ENCODE peak calls at places on chromosomes 6 and 20, in six cellular contexts. One of them, this sample, is unnamed.

GRCh38 chr6:115969930-115970273 is 90.8 kb downstream of the FRK start:
- DNase-seq in fibroblast of lung: no peak
- DNase-seq in MCF 10A: no peak
- DNase-seq in IMR-90: peak; percentile 6
- DNase-seq in foreskin fibroblast: peak; percentile 70
- DNase-seq in K562: no peak
- DNase-seq in this sample: no peak

GRCh38 chr6:33719326-33719987 is 8.0 kb upstream of the UQCC2 start:
- DNase-seq in foreskin fibroblast: no peak
- DNase-seq in IMR-90: no peak
- DNase-seq in K562: no peak
- DNase-seq in fibroblast of lung: no peak
- DNase-seq in MCF 10A: no peak
- DNase-seq in this sample: no peak

GRCh38 chr6:148857817-148858390 is 111.1 kb downstream of the UST start:
- DNase-seq in fibroblast of lung: peak; percentile 76
- DNase-seq in MCF 10A: peak; percentile 76
- DNase-seq in K562: no peak
- DNase-seq in foreskin fibroblast: peak; percentile 86
- DNase-seq in IMR-90: peak; percentile 95
- DNase-seq in this sample: no peak

GRCh38 chr6:46410330-46410953 is 80.8 kb downstream of the RCAN2 start:
- DNase-seq in K562: peak; percentile 35
- DNase-seq in MCF 10A: peak; percentile 54
- DNase-seq in foreskin fibroblast: peak; percentile 64
- DNase-seq in fibroblast of lung: peak; percentile 57
- DNase-seq in IMR-90: peak; percentile 42
- DNase-seq in this sample: no peak

GRCh38 chr6:27809939-27810767 is 102.0 kb downstream of the OR2B2 start:
- DNase-seq in fibroblast of lung: peak; percentile 99
- DNase-seq in MCF 10A: peak; percentile 96
- DNase-seq in K562: peak; percentile 70
- DNase-seq in IMR-90: peak; percentile 98
- DNase-seq in foreskin fibroblast: peak; percentile 96
- DNase-seq in this sample: peak; percentile 76

GRCh38 chr6:77433888-77434287 is 29.4 kb downstream of the HTR1B start:
- DNase-seq in K562: no peak
- DNase-seq in MCF 10A: no peak
- DNase-seq in foreskin fibroblast: no peak
- DNase-seq in IMR-90: no peak
- DNase-seq in fibroblast of lung: no peak
- DNase-seq in this sample: no peak

GRCh38 chr6:140320081-140320798 is 945.8 kb upstream of the CITED2 start:
- DNase-seq in foreskin fibroblast: no peak
- DNase-seq in K562: no peak
- DNase-seq in IMR-90: peak; percentile 8
- DNase-seq in MCF 10A: no peak
- DNase-seq in fibroblast of lung: peak; percentile 14
- DNase-seq in this sample: no peak

GRCh38 chr20:7113577-7114466 is 346.3 kb downstream of the BMP2 start:
- DNase-seq in K562: no peak
- DNase-seq in fibroblast of lung: peak; percentile 6
- DNase-seq in foreskin fibroblast: peak; percentile 54
- DNase-seq in MCF 10A: peak; percentile 70
- DNase-seq in IMR-90: peak; percentile 1
- DNase-seq in this sample: no peak

GRCh38 chr20:49915118-49915379 is 280 bp downstream of the SPATA2 start:
- DNase-seq in IMR-90: no peak
- DNase-seq in fibroblast of lung: no peak
- DNase-seq in MCF 10A: no peak
- DNase-seq in K562: no peak
- DNase-seq in foreskin fibroblast: no peak
- DNase-seq in this sample: no peak

GRCh38 chr20:22312744-22313346 is 271.5 kb downstream of the FOXA2 start:
- DNase-seq in fibroblast of lung: peak; percentile 40
- DNase-seq in MCF 10A: peak; percentile 62
- DNase-seq in foreskin fibroblast: peak; percentile 4
- DNase-seq in IMR-90: peak; percentile 25
- DNase-seq in K562: peak; percentile 14
- DNase-seq in this sample: no peak
- TF ChIP-seq CTCF in fibroblast of lung: peak; percentile 66
- TF ChIP-seq CTCF in MCF 10A: peak; percentile 73
- TF ChIP-seq CTCF in foreskin fibroblast: peak; percentile 59
- TF ChIP-seq CTCF in IMR-90: peak; percentile 73
- TF ChIP-seq CTCF in K562: peak; percentile 39
- TF ChIP-seq CTCF in this sample: no peak

GRCh38 chr6:26030716-26031115 is 56.5 kb upstream of the HFE start:
- DNase-seq in MCF 10A: no peak
- DNase-seq in K562: no peak
- DNase-seq in fibroblast of lung: no peak
- DNase-seq in IMR-90: no peak
- DNase-seq in foreskin fibroblast: no peak
- DNase-seq in this sample: no peak
- TF ChIP-seq CTCF in MCF 10A: no peak
- TF ChIP-seq CTCF in K562: no peak
- TF ChIP-seq CTCF in fibroblast of lung: no peak
- TF ChIP-seq CTCF in IMR-90: no peak
- TF ChIP-seq CTCF in foreskin fibroblast: no peak
- TF ChIP-seq CTCF in this sample: no peak

GRCh38 chr6:163712981-163713380 is 298.5 kb downstream of the QKI start:
- DNase-seq in foreskin fibroblast: no peak
- DNase-seq in K562: no peak
- DNase-seq in fibroblast of lung: no peak
- DNase-seq in MCF 10A: no peak
- DNase-seq in IMR-90: no peak
- DNase-seq in this sample: no peak

GRCh38 chr6:163712569-163712966 is 298.1 kb downstream of the QKI start:
- DNase-seq in foreskin fibroblast: no peak
- DNase-seq in K562: no peak
- DNase-seq in IMR-90: no peak
- DNase-seq in fibroblast of lung: no peak
- DNase-seq in MCF 10A: no peak
- DNase-seq in this sample: no peak

GRCh38 chr6:163710552-163710951 is 296.0 kb downstream of the QKI start:
- DNase-seq in fibroblast of lung: no peak
- DNase-seq in K562: no peak
- DNase-seq in foreskin fibroblast: no peak
- DNase-seq in IMR-90: no peak
- DNase-seq in MCF 10A: no peak
- DNase-seq in this sample: no peak

GRCh38 chr6:163711071-163711470 is 296.6 kb downstream of the QKI start:
- DNase-seq in MCF 10A: no peak
- DNase-seq in fibroblast of lung: no peak
- DNase-seq in K562: no peak
- DNase-seq in IMR-90: no peak
- DNase-seq in foreskin fibroblast: no peak
- DNase-seq in this sample: no peak

GRCh38 chr6:163711615-163712568 is 297.4 kb downstream of the QKI start:
- DNase-seq in K562: no peak
- DNase-seq in IMR-90: no peak
- DNase-seq in fibroblast of lung: peak; percentile 41
- DNase-seq in foreskin fibroblast: peak; percentile 27
- DNase-seq in MCF 10A: no peak
- DNase-seq in this sample: no peak
- TF ChIP-seq CTCF in K562: peak; percentile 38
- TF ChIP-seq CTCF in IMR-90: no peak
- TF ChIP-seq CTCF in fibroblast of lung: no peak
- TF ChIP-seq CTCF in foreskin fibroblast: no peak
- TF ChIP-seq CTCF in MCF 10A: no peak
- TF ChIP-seq CTCF in this sample: no peak

DNA sequence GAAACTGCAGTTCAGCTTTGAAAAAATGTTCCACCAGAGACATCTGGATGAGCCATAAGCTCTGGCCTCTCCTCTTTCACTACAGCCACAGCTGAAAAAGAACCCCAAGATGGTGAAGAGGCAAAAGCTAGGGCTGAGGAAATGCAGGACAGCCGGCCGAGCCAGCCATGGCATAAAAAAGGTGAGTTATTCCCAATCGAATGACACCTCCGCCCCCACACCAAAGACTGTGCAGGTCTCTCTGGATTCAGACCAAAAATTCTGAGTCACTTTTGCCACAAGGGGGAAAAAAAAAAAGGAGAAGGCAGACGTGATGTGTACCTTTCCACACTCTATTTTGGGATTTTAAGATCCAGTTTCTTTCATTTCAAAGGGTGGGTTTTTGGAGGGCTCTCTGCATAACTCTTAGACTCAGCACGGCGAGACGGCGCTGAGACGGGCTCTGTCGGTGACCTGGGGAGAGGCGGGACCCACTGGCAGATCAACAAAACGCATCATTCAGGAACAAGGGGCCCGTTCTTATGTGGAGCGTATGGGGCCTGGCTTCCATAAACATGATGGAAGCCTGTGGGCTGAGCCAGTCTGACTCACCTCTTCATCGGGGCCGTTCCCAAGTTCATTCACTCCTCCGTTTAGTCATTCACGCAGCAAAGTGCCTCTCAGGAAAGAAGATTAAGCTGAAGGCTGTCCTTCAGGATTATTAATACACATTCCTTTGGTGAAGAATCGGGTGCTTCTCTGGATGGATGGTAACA is 54.8 kb downstream of the NFATC2 start:
- DNase-seq in fibroblast of lung: peak; percentile 75
- DNase-seq in K562: peak; percentile 18
- DNase-seq in IMR-90: peak; percentile 95
- DNase-seq in MCF 10A: peak; percentile 91
- DNase-seq in foreskin fibroblast: peak; percentile 47
- DNase-seq in this sample: no peak
- TF ChIP-seq CTCF in fibroblast of lung: no peak
- TF ChIP-seq CTCF in K562: no peak
- TF ChIP-seq CTCF in IMR-90: no peak
- TF ChIP-seq CTCF in MCF 10A: no peak
- TF ChIP-seq CTCF in foreskin fibroblast: no peak
- TF ChIP-seq CTCF in this sample: no peak

GRCh38 chr20:60009826-60010616 is 51.8 kb downstream of the CDH26 start:
- DNase-seq in fibroblast of lung: no peak
- DNase-seq in foreskin fibroblast: no peak
- DNase-seq in MCF 10A: peak; percentile 8
- DNase-seq in IMR-90: no peak
- DNase-seq in K562: no peak
- DNase-seq in this sample: no peak
- TF ChIP-seq CTCF in fibroblast of lung: no peak
- TF ChIP-seq CTCF in foreskin fibroblast: peak; percentile 11
- TF ChIP-seq CTCF in MCF 10A: peak; percentile 9
- TF ChIP-seq CTCF in IMR-90: no peak
- TF ChIP-seq CTCF in K562: peak; percentile 34
- TF ChIP-seq CTCF in this sample: no peak

DNA sequence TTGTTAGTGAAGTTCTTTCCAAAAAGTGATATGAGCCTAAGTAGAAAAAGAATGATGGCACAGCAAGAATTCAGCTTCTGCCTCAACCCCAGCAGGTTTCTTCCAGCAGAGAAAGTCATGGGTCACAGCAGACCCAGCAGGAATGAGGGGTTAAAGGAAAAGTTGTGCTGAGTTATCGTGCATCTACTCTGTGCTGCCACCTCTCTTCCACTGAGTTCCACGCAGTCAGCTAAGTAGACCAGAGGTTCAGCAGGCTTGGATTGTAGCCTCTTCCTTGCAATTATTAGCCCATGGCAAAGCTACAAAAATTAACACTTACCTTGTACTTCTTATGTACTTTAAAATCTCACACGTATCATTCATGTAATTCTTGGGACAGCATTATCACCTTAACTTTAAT is 510.8 kb downstream of the PTPRT start:
- DNase-seq in foreskin fibroblast: no peak
- DNase-seq in fibroblast of lung: no peak
- DNase-seq in IMR-90: no peak
- DNase-seq in MCF 10A: no peak
- DNase-seq in K562: no peak
- DNase-seq in this sample: no peak
- TF ChIP-seq CTCF in foreskin fibroblast: no peak
- TF ChIP-seq CTCF in fibroblast of lung: no peak
- TF ChIP-seq CTCF in IMR-90: no peak
- TF ChIP-seq CTCF in MCF 10A: no peak
- TF ChIP-seq CTCF in K562: peak; percentile 35
- TF ChIP-seq CTCF in this sample: no peak

GRCh38 chr6:55011034-55011433 is 163.3 kb upstream of the HCRTR2 start:
- DNase-seq in MCF 10A: no peak
- DNase-seq in foreskin fibroblast: no peak
- DNase-seq in K562: no peak
- DNase-seq in IMR-90: no peak
- DNase-seq in fibroblast of lung: no peak
- DNase-seq in this sample: no peak

GRCh38 chr6:55014321-55015088 is 159.8 kb upstream of the HCRTR2 start:
- DNase-seq in MCF 10A: peak; percentile 0
- DNase-seq in K562: no peak
- DNase-seq in fibroblast of lung: peak; percentile 70
- DNase-seq in IMR-90: peak; percentile 53
- DNase-seq in foreskin fibroblast: no peak
- DNase-seq in this sample: no peak

GRCh38 chr6:55003726-55004415 is 157.3 kb downstream of the FAM83B start:
- DNase-seq in fibroblast of lung: no peak
- DNase-seq in IMR-90: no peak
- DNase-seq in MCF 10A: no peak
- DNase-seq in foreskin fibroblast: no peak
- DNase-seq in K562: no peak
- DNase-seq in this sample: no peak

GRCh38 chr6:55012454-55012853 is 161.9 kb upstream of the HCRTR2 start:
- DNase-seq in IMR-90: no peak
- DNase-seq in K562: no peak
- DNase-seq in MCF 10A: no peak
- DNase-seq in fibroblast of lung: no peak
- DNase-seq in foreskin fibroblast: no peak
- DNase-seq in this sample: no peak

GRCh38 chr6:55009114-55009513 is 162.5 kb downstream of the FAM83B start:
- DNase-seq in fibroblast of lung: no peak
- DNase-seq in IMR-90: no peak
- DNase-seq in MCF 10A: no peak
- DNase-seq in K562: no peak
- DNase-seq in foreskin fibroblast: no peak
- DNase-seq in this sample: no peak
- TF ChIP-seq CTCF in fibroblast of lung: no peak
- TF ChIP-seq CTCF in IMR-90: no peak
- TF ChIP-seq CTCF in MCF 10A: no peak
- TF ChIP-seq CTCF in K562: no peak
- TF ChIP-seq CTCF in foreskin fibroblast: no peak
- TF ChIP-seq CTCF in this sample: no peak